ENCODE peak calls at places on chromosomes 5 and 9, in seven cellular contexts. C, L, T, E, U, N and F are unnamed samples.
A peak's percentile ranks its signal among the peaks of the same experiment; 100 is the strongest.

GRCh38 chr9:38443181-38443580 is 18.9 kb upstream of the IGFBPL1 start:
- DNase-seq in T (no peak), U (no peak), L (no peak), C (no peak), N (no peak), E (no peak), F (no peak)

GRCh38 chr5:119368238-119368630 is 12.4 kb downstream of the TNFAIP8 start:
- DNase-seq in U (no peak), E (no peak), T (no peak), N (peak; percentile 6), L (no peak), C (no peak), F (no peak)

GRCh38 chr9:114633452-114634089 is 22.5 kb downstream of the TMEM268 start:
- DNase-seq in L (no peak), T (no peak), N (no peak), U (no peak), C (no peak), E (no peak), F (no peak)

GRCh38 chr5:179867476-179867875 is 8.9 kb upstream of the MRNIP start:
- DNase-seq in E (no peak), T (no peak), L (no peak), U (no peak), C (no peak), N (no peak), F (no peak)

GRCh38 chr9:124300312-124300711 is 42.6 kb downstream of the NEK6 start:
- DNase-seq in C (no peak), N (no peak), U (no peak), L (no peak), E (no peak), T (no peak), F (no peak)

GRCh38 chr9:121322737-121323448 is 47.2 kb downstream of the STOM start:
- DNase-seq in U (no peak), T (no peak), L (no peak), N (no peak), E (peak; percentile 9), C (no peak), F (peak; percentile 24)

GRCh38 chr5:24823625-24824024 is 178.8 kb upstream of the CDH10 start:
- DNase-seq in U (no peak), L (no peak), T (no peak), C (no peak), N (no peak), E (no peak), F (no peak)

GRCh38 chr5:83724001-83724400 is 3.3 kb upstream of the HAPLN1 start:
- DNase-seq in N (no peak), U (no peak), E (no peak), T (no peak), L (no peak), C (no peak), F (no peak)

GRCh38 chr9:90860826-90861225 is 59.2 kb downstream of the SYK start:
- DNase-seq in T (no peak), E (no peak), N (no peak), C (no peak), L (no peak), U (no peak), F (no peak)

GRCh38 chr5:141567513-141568117 is 51.2 kb downstream of the DIAPH1 start:
- DNase-seq in L (no peak), E (no peak), U (no peak), N (no peak), T (no peak), C (no peak), F (no peak)

GRCh38 chr5:168608821-168609220 is 29.7 kb upstream of the PANK3 start:
- DNase-seq in E (no peak), T (no peak), C (no peak), L (no peak), U (no peak), N (no peak), F (no peak)

GRCh38 chr9:106921341-106921899 is 58.5 kb downstream of the ZNF462 start:
- DNase-seq in C (no peak), N (no peak), U (peak; percentile 32), L (no peak), E (peak; percentile 76), T (no peak), F (no peak)

GRCh38 chr5:76690704-76691469 is 25.0 kb upstream of the F2R start:
- DNase-seq in L (no peak), C (no peak), U (no peak), E (no peak), N (no peak), T (no peak), F (no peak)

GRCh38 chr5:161420526-161420925 is 126.0 kb downstream of the GABRB2 start:
- DNase-seq in U (no peak), T (no peak), N (no peak), E (no peak), L (no peak), C (no peak), F (no peak)

GRCh38 chr5:151023651-151024050 is 3.3 kb downstream of the GPX3 start:
- DNase-seq in N (no peak), E (peak; percentile 52), C (no peak), U (no peak), L (no peak), T (peak; percentile 69), F (peak; percentile 61)

GRCh38 chr9:113978954-113979712 is 99.0 kb downstream of the AMBP start:
- DNase-seq in C (no peak), N (no peak), E (no peak), T (no peak), U (no peak), L (no peak), F (no peak)

GRCh38 chr9:8730618-8731017 is 931.0 kb upstream of the DMAC1 start:
- DNase-seq in U (no peak), L (no peak), N (no peak), T (no peak), C (no peak), E (no peak), F (no peak)

GRCh38 chr5:156491766-156492165 is 164.8 kb downstream of the SGCD start:
- DNase-seq in U (no peak), T (no peak), L (no peak), E (no peak), N (no peak), C (no peak), F (no peak)

GRCh38 chr9:77224750-77225312 is 47.5 kb downstream of the VPS13A start:
- DNase-seq in L (no peak), U (peak; percentile 18), T (no peak), C (no peak), E (no peak), N (no peak), F (no peak)

GRCh38 chr5:133967715-133968056 is 739 bp downstream of the C5orf15 start:
- DNase-seq in U (no peak), L (no peak), T (no peak), E (no peak), C (no peak), N (no peak), F (no peak)

GRCh38 chr9:70091553-70091952 is 47.9 kb downstream of the MAMDC2 start:
- DNase-seq in C (no peak), U (no peak), T (no peak), L (no peak), N (no peak), E (no peak), F (no peak)

GRCh38 chr5:115433918-115434317 is 110.7 kb downstream of the FEM1C start:
- DNase-seq in T (no peak), C (no peak), E (no peak), N (no peak), L (no peak), U (no peak), F (no peak)

GRCh38 chr9:93326056-93326455 is 125.4 kb upstream of the FAM120A start:
- DNase-seq in T (no peak), E (no peak), L (no peak), C (no peak), U (no peak), N (no peak), F (no peak)

GRCh38 chr5:67047616-67048015 is 149.0 kb downstream of the CD180 start:
- DNase-seq in N (no peak), C (no peak), L (no peak), E (no peak), U (no peak), T (no peak), F (no peak)

GRCh38 chr9:18821794-18822193 is 211.2 kb downstream of the SAXO1 start:
- DNase-seq in C (no peak), L (no peak), U (no peak), E (no peak), N (no peak), T (no peak), F (no peak)

GRCh38 chr5:104456122-104456521 is 893.5 kb upstream of the NUDT12 start:
- DNase-seq in U (no peak), E (no peak), L (no peak), N (no peak), T (no peak), C (no peak), F (no peak)

GRCh38 chr5:160420331-160420610 is 1.4 kb upstream of the PTTG1 start:
- DNase-seq in U (no peak), T (no peak), L (no peak), E (no peak), C (no peak), N (no peak), F (no peak)

GRCh38 chr9:132082188-132082587 is 2.5 kb upstream of the MED27 start:
- DNase-seq in U (no peak), L (no peak), N (no peak), C (no peak), T (no peak), E (no peak), F (no peak)

GRCh38 chr9:94779693-94780290 is 53.3 kb downstream of the AOPEP start:
- DNase-seq in U (no peak), E (no peak), T (no peak), C (no peak), N (no peak), L (no peak), F (no peak)

GRCh38 chr5:54455413-54456157 is at the start of gene HSPB3:
- DNase-seq in N (no peak), E (peak; percentile 20), T (peak; percentile 38), L (no peak), U (no peak), C (no peak), F (no peak)